ENCODE peak calls at places on chromosomes 2 and 18, in eight cellular contexts. X is CD8-positive, alpha-beta T cell; Y is upper lobe of right lung; K is RWPE1; R is HFFc6; I is esophagus squamous epithelium; Q is progenitor cell of endocrine pancreas; H is AG10803. M is an unnamed sample.

GRCh38 chr2:217714268-217714643 is 288.5 kb downstream of the TNS1 start:
- DNase-seq in X (no peak), Y (peak; percentile 69), K (peak; percentile 30), R (no peak), I (no peak), Q (no peak), H (peak; percentile 35), M (peak; percentile 91)

GRCh38 chr2:71101656-71102055 is 28.4 kb downstream of the MCEE start:
- DNase-seq in X (no peak), Y (no peak), K (peak; percentile 54), R (peak; percentile 43), I (no peak), Q (no peak), H (peak; percentile 87), M (no peak)

GRCh38 chr2:65240657-65241056 is 13.0 kb downstream of the ACTR2 start:
- DNase-seq in X (no peak), Y (no peak), K (peak; percentile 33), R (no peak), I (no peak), Q (no peak), H (no peak), M (no peak)

GRCh38 chr2:224004105-224004715 is 34.9 kb downstream of the SERPINE2 start:
- DNase-seq in X (no peak), Y (no peak), K (no peak), R (no peak), I (no peak), Q (no peak), H (no peak), M (no peak)

GRCh38 chr18:44508474-44508873 is 172.2 kb upstream of the SETBP1 start:
- DNase-seq in X (no peak), Y (no peak), K (no peak), R (no peak), I (no peak), Q (no peak), H (no peak), M (no peak)

GRCh38 chr2:134446431-134447091 is 192.7 kb downstream of the MGAT5 start:
- DNase-seq in X (no peak), Y (no peak), K (peak; percentile 34), R (peak; percentile 48), I (no peak), Q (no peak), H (peak; percentile 40), M (no peak)

GRCh38 chr2:241668839-241669238 is 17.8 kb downstream of the DTYMK start:
- DNase-seq in X (no peak), Y (no peak), K (no peak), R (no peak), I (no peak), Q (no peak), H (no peak), M (no peak)

GRCh38 chr2:189830510-189830909 is 46.3 kb downstream of the PMS1 start:
- DNase-seq in X (no peak), Y (no peak), K (no peak), R (no peak), I (no peak), Q (no peak), H (no peak), M (no peak)

GRCh38 chr2:178477443-178478099 is 829 bp downstream of the FKBP7 start:
- DNase-seq in X (no peak), Y (no peak), K (no peak), R (no peak), I (no peak), Q (no peak), H (no peak), M (no peak)

GRCh38 chr2:217599906-217600305 is 402.9 kb downstream of the TNS1 start:
- DNase-seq in X (no peak), Y (no peak), K (no peak), R (no peak), I (no peak), Q (no peak), H (no peak), M (no peak)

GRCh38 chr2:218811382-218811781 is 20.2 kb downstream of the PRKAG3 start:
- DNase-seq in X (no peak), Y (peak; percentile 84), K (no peak), R (no peak), I (no peak), Q (no peak), H (no peak), M (no peak)

GRCh38 chr2:237662671-237663093 is 35.3 kb downstream of the LRRFIP1 start:
- DNase-seq in X (peak; percentile 45), Y (peak; percentile 96), K (peak; percentile 77), R (no peak), I (peak; percentile 13), Q (peak; percentile 49), H (peak; percentile 93), M (peak; percentile 96)

GRCh38 chr2:150441226-150441625 is 46.2 kb downstream of the RND3 start:
- DNase-seq in X (no peak), Y (no peak), K (no peak), R (no peak), I (no peak), Q (no peak), H (no peak), M (no peak)

GRCh38 chr2:25207078-25207545 is 38.7 kb upstream of the POMC start:
- DNase-seq in X (peak; percentile 30), Y (no peak), K (no peak), R (no peak), I (no peak), Q (no peak), H (no peak), M (no peak)

GRCh38 chr2:223970343-223971128 is 13.3 kb downstream of the MRPL44 start:
- DNase-seq in X (peak; percentile 68), Y (no peak), K (peak; percentile 32), R (peak; percentile 50), I (no peak), Q (peak; percentile 33), H (peak; percentile 67), M (no peak)

GRCh38 chr2:241007880-241008710 is 9.7 kb downstream of the SNED1 start:
- DNase-seq in X (no peak), Y (peak; percentile 60), K (no peak), R (no peak), I (no peak), Q (peak; percentile 5), H (no peak), M (peak; percentile 80)

GRCh38 chr2:158407031-158407430 is 49.5 kb downstream of the CCDC148 start:
- DNase-seq in X (no peak), Y (no peak), K (no peak), R (no peak), I (no peak), Q (no peak), H (peak; percentile 23), M (no peak)

GRCh38 chr2:65957886-65958285 is 477.0 kb upstream of the MEIS1 start:
- DNase-seq in X (no peak), Y (no peak), K (no peak), R (no peak), I (no peak), Q (no peak), H (no peak), M (no peak)

GRCh38 chr2:32009479-32010256 is 1.1 kb downstream of the MEMO1 start:
- DNase-seq in X (peak; percentile 37), Y (peak; percentile 80), K (peak; percentile 28), R (no peak), I (no peak), Q (peak; percentile 26), H (peak; percentile 21), M (peak; percentile 85)

GRCh38 chr2:239805043-239805329 is 220.2 kb downstream of the NDUFA10 start:
- DNase-seq in X (no peak), Y (peak; percentile 48), K (no peak), R (no peak), I (no peak), Q (no peak), H (no peak), M (peak; percentile 41)

GRCh38 chr18:59022167-59022945 is 117.3 kb upstream of the SEC11C start:
- DNase-seq in X (no peak), Y (no peak), K (no peak), R (no peak), I (no peak), Q (no peak), H (peak; percentile 80), M (no peak)

GRCh38 chr2:40259900-40260299 is 192.0 kb downstream of the SLC8A1 start:
- DNase-seq in X (no peak), Y (no peak), K (no peak), R (no peak), I (no peak), Q (no peak), H (no peak), M (no peak)

GRCh38 chr2:176118606-176119370 is 2.2 kb downstream of the HOXD10 start:
- DNase-seq in X (no peak), Y (no peak), K (no peak), R (no peak), I (no peak), Q (no peak), H (peak; percentile 18), M (peak; percentile 90)

GRCh38 chr18:46704189-46704588 is 47.2 kb upstream of the LOXHD1 start:
- DNase-seq in X (no peak), Y (no peak), K (no peak), R (no peak), I (no peak), Q (no peak), H (no peak), M (no peak)

GRCh38 chr2:223943561-223944008 is 1.6 kb downstream of the WDFY1 start:
- DNase-seq in X (no peak), Y (no peak), K (peak; percentile 45), R (peak; percentile 30), I (no peak), Q (no peak), H (peak; percentile 58), M (no peak)

GRCh38 chr18:50075772-50076171 is 119.2 kb downstream of the MYO5B start:
- DNase-seq in X (no peak), Y (no peak), K (no peak), R (no peak), I (no peak), Q (no peak), H (no peak), M (no peak)

GRCh38 chr2:26400723-26401122 is 997 bp upstream of the DRC1 start:
- DNase-seq in X (no peak), Y (no peak), K (peak; percentile 43), R (no peak), I (no peak), Q (no peak), H (no peak), M (no peak)

GRCh38 chr2:170845343-170845742 is 28.7 kb downstream of the GAD1 start:
- DNase-seq in X (no peak), Y (no peak), K (no peak), R (no peak), I (no peak), Q (no peak), H (no peak), M (no peak)
- TF ChIP-seq CTCF in X (no peak), Y (no peak), K (no peak), R (peak; percentile 50), I (no peak), Q (peak; percentile 15), H (no peak), M (no peak)

GRCh38 chr2:4715065-4715464 is 977.1 kb upstream of the SOX11 start:
- DNase-seq in X (no peak), Y (no peak), K (no peak), R (no peak), I (no peak), Q (no peak), H (no peak), M (no peak)
- TF ChIP-seq CTCF in X (no peak), Y (no peak), K (no peak), R (no peak), I (no peak), Q (peak; percentile 34), H (no peak), M (no peak)

GRCh38 chr2:73112026-73112912 is 479 bp downstream of the RAB11FIP5 start:
- DNase-seq in X (peak; percentile 21), Y (peak; percentile 71), K (peak; percentile 33), R (peak; percentile 13), I (no peak), Q (no peak), H (peak; percentile 53), M (no peak)
- TF ChIP-seq CTCF in X (no peak), Y (no peak), K (no peak), R (no peak), I (peak; percentile 3), Q (no peak), H (no peak), M (no peak)

GRCh38 chr2:43388371-43388770 is 162.0 kb upstream of the ZFP36L2 start:
- DNase-seq in X (no peak), Y (no peak), K (no peak), R (no peak), I (no peak), Q (no peak), H (no peak), M (no peak)
- TF ChIP-seq CTCF in X (no peak), Y (no peak), K (no peak), R (no peak), I (no peak), Q (no peak), H (no peak), M (no peak)